ENCODE peak calls at places on chromosomes 4 and X, in eight cellular contexts. P is D721Med, G is mammary epithelial cell, R is RWPE1, Z is fibroblast of villous mesenchyme, F is tibial artery, X is fibroblast of lung, S is neural crest cell. K is an unnamed sample.

GRCh38 chr4:101050088-101050835 is 297.1 kb downstream of the PPP3CA start:
- DNase-seq in P (no peak), G (no peak), R (no peak), Z (no peak), F (no peak), X (no peak), S (no peak), K (no peak)

GRCh38 chrX:9461087-9461486 is 3.8 kb upstream of the TBL1X start:
- DNase-seq in P (no peak), G (no peak), R (no peak), Z (no peak), F (no peak), X (no peak), S (no peak), K (no peak)

GRCh38 chr4:168832746-168833575 is 177.1 kb downstream of the CBR4 start:
- DNase-seq in P (no peak), G (peak), R (peak), Z (no peak), F (peak), X (no peak), S (peak), K (peak)

GRCh38 chrX:39318497-39319343 is 517.5 kb downstream of the MID1IP1 start:
- DNase-seq in P (no peak), G (no peak), R (no peak), Z (no peak), F (no peak), X (no peak), S (no peak), K (no peak)

GRCh38 chrX:85024044-85024443 is 20.4 kb downstream of the APOOL start:
- DNase-seq in P (no peak), G (no peak), R (no peak), Z (peak), F (no peak), X (no peak), S (no peak), K (no peak)

GRCh38 chr4:168812806-168813205 is 197.2 kb downstream of the CBR4 start:
- DNase-seq in P (no peak), G (no peak), R (no peak), Z (no peak), F (no peak), X (no peak), S (no peak), K (no peak)

GRCh38 chr4:161279095-161279494 is 884.7 kb downstream of the FSTL5 start:
- DNase-seq in P (no peak), G (no peak), R (no peak), Z (no peak), F (no peak), X (no peak), S (no peak), K (no peak)

GRCh38 chrX:29143756-29144155 is 556.5 kb downstream of the IL1RAPL1 start:
- DNase-seq in P (no peak), G (no peak), R (no peak), Z (no peak), F (no peak), X (peak), S (no peak), K (no peak)

GRCh38 chrX:10709276-10709675 is 88.9 kb upstream of the MID1 start:
- DNase-seq in P (no peak), G (no peak), R (no peak), Z (no peak), F (no peak), X (no peak), S (no peak), K (no peak)

DNA sequence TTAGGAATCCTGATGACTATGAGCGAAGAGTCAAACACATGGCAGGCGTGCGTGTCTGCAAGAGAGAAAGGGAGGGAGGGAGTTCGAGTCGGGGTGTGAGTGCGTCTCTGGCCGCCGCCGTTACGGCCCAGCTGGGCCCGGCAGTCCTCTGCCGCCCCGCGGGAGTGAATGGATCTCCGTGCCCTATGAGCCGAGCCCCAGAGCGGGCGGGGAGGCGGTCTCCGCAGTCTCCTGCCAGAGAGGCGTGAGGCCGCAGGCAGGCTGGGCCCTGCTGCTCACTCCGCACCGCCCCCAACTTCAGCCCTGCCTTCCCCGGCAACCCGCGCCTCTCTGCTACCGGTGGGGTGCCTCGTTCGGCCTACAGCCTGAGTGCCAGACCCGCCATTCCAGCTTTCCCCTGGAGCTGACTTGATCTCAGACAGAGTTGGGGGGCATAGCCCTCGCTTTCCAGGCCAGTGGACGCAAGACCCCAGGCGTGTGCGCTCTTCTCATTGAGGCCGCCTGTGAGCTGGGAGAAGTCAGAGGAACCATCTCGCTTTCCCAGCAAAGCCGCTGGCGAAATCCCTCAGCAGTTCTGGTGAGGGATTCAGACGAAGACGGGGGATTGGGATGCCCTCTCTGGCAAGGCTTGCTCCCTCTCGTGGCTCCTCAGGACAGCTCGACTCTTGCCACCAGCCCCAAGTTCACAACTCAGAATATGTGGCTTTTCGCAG is 1.4 kb downstream of the SLC16A2 start:
- DNase-seq in P (no peak), G (peak), R (peak), Z (peak), F (peak), X (peak), S (peak), K (peak)
- TF ChIP-seq CTCF in P (no peak), G (peak), R (no peak), Z (peak), F (peak), X (peak), S (peak), K (no peak)

GRCh38 chr4:120809518-120809917 is 113.0 kb downstream of the PRDM5 start:
- DNase-seq in P (no peak), G (no peak), R (no peak), Z (no peak), F (no peak), X (peak), S (no peak), K (no peak)
- TF ChIP-seq CTCF in P (peak), G (peak), R (peak), Z (peak), F (no peak), X (peak), S (peak), K (peak)

DNA sequence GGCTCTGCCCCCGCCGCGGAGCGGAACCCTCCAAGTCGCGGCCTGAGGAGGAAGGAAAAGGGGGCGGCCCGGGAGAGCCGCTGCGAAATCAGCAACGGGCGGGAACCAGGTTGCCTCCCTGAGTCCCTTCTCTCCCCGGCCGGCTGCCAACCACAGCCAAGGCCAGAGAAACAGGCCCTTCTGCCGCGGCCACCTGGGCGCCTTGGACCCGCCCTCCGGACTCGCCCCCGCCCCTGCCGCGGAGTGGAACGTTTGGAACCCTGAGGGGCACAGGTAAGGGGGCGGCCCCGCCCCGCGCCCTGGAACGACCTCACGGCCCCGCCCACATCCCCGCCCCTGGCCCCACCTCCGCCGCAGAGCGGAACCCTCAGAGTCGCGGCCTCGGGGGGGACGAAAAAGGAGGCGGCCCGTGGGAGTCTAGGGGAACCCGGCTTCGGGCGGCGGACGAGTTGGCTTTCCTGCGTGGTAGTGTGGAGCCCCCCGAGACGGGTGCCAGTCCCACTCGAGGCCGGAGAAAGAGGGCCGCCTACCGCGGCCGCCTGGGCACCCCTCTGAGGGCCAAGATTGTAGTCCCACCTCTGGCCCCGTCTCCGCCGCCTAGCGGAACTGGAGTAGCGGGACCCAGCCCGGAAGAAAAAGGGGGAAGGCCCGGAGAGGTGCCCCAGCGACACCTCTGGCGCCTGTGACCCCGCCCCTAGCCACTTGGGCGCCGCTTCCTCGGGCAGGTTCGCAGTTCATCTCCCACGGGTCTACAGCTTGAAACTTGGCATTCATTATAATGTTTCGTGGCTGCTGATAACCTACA is 669 bp upstream of the PHKA2 start:
- DNase-seq in P (peak), G (peak), R (peak), Z (peak), F (peak), X (peak), S (peak), K (peak)
- TF ChIP-seq CTCF in P (peak), G (peak), R (no peak), Z (peak), F (peak), X (peak), S (peak), K (peak)

GRCh38 chrX:19593684-19594083 is 78.4 kb upstream of the MAP3K15 start:
- DNase-seq in P (no peak), G (no peak), R (peak), Z (peak), F (no peak), X (peak), S (no peak), K (no peak)
- TF ChIP-seq CTCF in P (peak), G (peak), R (peak), Z (peak), F (peak), X (peak), S (peak), K (no peak)

GRCh38 chrX:147803948-147804347 is 107.8 kb upstream of the FMR1 start:
- DNase-seq in P (no peak), G (no peak), R (peak), Z (no peak), F (no peak), X (no peak), S (no peak), K (no peak)
- TF ChIP-seq CTCF in P (peak), G (peak), R (no peak), Z (no peak), F (peak), X (no peak), S (peak), K (peak)

DNA sequence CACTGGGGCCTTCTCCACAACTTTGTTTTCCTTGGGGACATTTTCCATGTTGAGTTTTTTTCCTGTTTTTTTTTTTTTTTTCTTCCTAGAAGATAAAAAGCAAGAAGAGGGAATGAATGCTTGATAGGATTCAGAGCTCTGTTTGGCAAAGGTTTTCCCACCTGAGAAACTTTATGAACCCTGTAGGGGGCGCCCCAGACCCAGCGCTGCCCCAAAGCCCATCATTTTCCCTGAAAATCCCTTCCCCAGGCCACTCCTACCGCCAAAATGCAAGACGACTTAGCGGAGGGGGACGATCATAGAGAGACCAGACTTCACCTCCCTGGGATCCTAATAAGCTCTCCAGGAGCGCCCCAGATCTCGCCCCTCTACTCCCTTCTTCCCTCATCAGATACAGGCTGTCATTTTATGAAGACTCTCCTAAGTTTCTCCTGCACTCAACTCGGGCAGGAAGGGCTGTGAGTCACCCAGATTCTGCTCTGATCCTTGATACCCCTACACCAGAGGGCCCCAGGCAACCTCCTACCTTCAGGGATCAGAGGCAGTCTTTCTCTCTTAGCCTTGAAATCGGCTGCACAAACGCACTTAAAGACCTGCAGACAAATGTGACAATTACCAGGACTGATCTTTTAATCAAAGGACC is 1.4 kb downstream of the BEX5 start:
- DNase-seq in P (no peak), G (no peak), R (no peak), Z (no peak), F (no peak), X (no peak), S (peak), K (peak)
- TF ChIP-seq CTCF in P (peak), G (no peak), R (no peak), Z (no peak), F (peak), X (no peak), S (peak), K (peak)

GRCh38 chr4:154542264-154542879 is 7.8 kb downstream of the PLRG1 start:
- DNase-seq in P (no peak), G (no peak), R (no peak), Z (no peak), F (no peak), X (no peak), S (no peak), K (no peak)

GRCh38 chr4:154549894-154550790 is at the start of gene PLRG1:
- DNase-seq in P (peak), G (peak), R (peak), Z (peak), F (peak), X (peak), S (peak), K (peak)

DNA sequence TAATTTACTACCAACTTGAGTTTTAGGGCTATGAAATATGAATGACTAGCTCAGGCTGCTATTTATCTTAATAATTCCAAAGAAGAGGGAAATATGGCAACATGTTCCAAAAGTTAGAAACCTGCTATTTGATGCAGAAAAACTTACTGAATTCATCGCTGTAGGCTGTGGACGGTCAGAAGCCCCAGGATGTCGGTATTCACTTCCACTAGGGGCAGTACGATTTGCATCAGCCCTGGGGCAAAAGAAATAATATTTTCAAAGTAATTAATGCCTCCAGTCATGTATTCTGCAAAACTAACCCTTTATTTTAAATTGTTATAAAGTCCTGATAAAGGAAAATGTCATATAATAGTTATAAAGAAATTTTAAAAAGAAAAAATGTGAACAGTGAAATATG is 4.5 kb downstream of the PLRG1 start:
- DNase-seq in P (no peak), G (no peak), R (no peak), Z (no peak), F (no peak), X (no peak), S (no peak), K (no peak)
- TF ChIP-seq CTCF in P (no peak), G (no peak), R (no peak), Z (no peak), F (no peak), X (peak), S (peak), K (no peak)

DNA sequence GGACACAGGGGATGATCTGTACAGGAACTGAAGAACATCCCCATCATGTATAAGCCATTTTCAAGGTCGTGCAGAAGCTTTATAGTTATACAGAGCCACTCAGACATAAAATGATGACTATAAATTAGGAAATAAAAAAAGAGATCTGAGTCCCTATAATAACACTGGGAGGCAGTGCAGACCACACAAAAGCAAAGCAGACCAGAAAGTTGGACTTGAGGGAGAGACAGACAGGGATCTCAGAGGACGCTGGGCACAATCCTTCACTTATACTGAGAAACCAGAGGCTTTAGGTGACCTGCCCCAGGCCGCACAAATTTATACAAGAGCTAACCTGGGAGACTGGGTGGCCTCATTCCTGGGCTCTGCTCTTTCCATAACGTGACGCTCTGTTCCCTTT is 70.5 kb downstream of the HADH start:
- DNase-seq in P (no peak), G (peak), R (peak), Z (peak), F (no peak), X (peak), S (no peak), K (no peak)
- TF ChIP-seq CTCF in P (peak), G (peak), R (no peak), Z (peak), F (peak), X (peak), S (peak), K (no peak)

GRCh38 chrX:70664726-70665125 is 220.1 kb downstream of the DLG3 start:
- DNase-seq in P (no peak), G (peak), R (peak), Z (peak), F (no peak), X (peak), S (no peak), K (no peak)
- TF ChIP-seq CTCF in P (peak), G (peak), R (peak), Z (peak), F (no peak), X (peak), S (peak), K (peak)

DNA sequence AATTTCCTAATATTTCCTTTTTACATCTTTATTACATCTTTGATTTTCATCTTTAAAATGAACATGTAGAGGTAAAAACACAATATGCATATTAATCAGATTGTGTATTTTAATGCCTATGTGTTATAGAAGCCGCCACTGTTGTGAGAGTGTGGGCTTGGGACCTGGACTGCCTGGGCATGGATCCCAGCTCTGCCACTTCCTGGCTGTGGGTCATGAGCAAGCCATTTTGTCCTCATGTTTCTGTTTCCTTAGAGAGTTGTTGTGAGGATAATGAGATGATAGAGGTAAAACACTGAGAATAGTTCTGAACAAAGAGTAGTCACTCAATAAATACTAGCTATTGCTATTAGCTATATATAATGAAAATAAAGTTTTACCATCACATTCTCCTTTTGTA is 38.4 kb upstream of the SCOC start:
- DNase-seq in P (no peak), G (no peak), R (no peak), Z (no peak), F (no peak), X (no peak), S (no peak), K (no peak)
- TF ChIP-seq CTCF in P (no peak), G (no peak), R (no peak), Z (no peak), F (no peak), X (no peak), S (no peak), K (no peak)